ENCODE peak calls at places on chromosome 16, in six cellular contexts. V is effector memory CD4-positive, alpha-beta T cell; Q is GM12878; R is HCT116; K is heart right ventricle; C is uterus. M is an unnamed sample.

GRCh38 chr16:10122546-10122945 is 59.7 kb downstream of the GRIN2A start:
- DNase-seq in Q (no peak), K (no peak), R (no peak), C (no peak), V (no peak), M (no peak)

GRCh38 chr16:19118938-19119431 is 5.2 kb downstream of the ITPRIPL2 start:
- DNase-seq in Q (no peak), R (no peak), V (no peak), C (peak; percentile 78), K (peak; percentile 68), M (peak; percentile 52)

GRCh38 chr16:80300876-80301275 is 239.9 kb upstream of the DYNLRB2 start:
- DNase-seq in Q (no peak), C (no peak), R (no peak), K (no peak), V (no peak), M (no peak)

GRCh38 chr16:66888647-66889615 is 8.6 kb downstream of the PDP2 start:
- DNase-seq in C (no peak), Q (no peak), R (no peak), K (no peak), V (no peak), M (no peak)

GRCh38 chr16:27841061-27841801 is 222.3 kb downstream of the GSG1L start:
- DNase-seq in Q (no peak), C (no peak), R (no peak), K (no peak), V (no peak), M (no peak)

GRCh38 chr16:75506567-75506966 is 11.3 kb upstream of the CHST6 start:
- DNase-seq in C (no peak), R (peak; percentile 73), K (peak; percentile 24), V (no peak), Q (no peak), M (peak; percentile 46)

GRCh38 chr16:48434653-48435318 is 49.6 kb upstream of the SIAH1 start:
- DNase-seq in Q (no peak), V (no peak), C (no peak), R (no peak), K (no peak), M (no peak)

GRCh38 chr16:78227855-78228254 is 128.4 kb downstream of the WWOX start:
- DNase-seq in K (no peak), C (peak; percentile 17), Q (no peak), V (no peak), R (no peak), M (peak; percentile 14)

GRCh38 chr16:85089485-85089884 is 22.8 kb downstream of the CIBAR2 start:
- DNase-seq in K (no peak), R (no peak), V (no peak), Q (no peak), C (no peak), M (peak; percentile 46)

GRCh38 chr16:19092653-19093410 is 20.9 kb upstream of the ITPRIPL2 start:
- DNase-seq in V (no peak), Q (no peak), R (no peak), C (no peak), K (no peak), M (no peak)

GRCh38 chr16:12187939-12188673 is 211.6 kb downstream of the SNX29 start:
- DNase-seq in V (no peak), K (no peak), R (no peak), C (no peak), Q (no peak), M (no peak)

GRCh38 chr16:16991711-16992110 is 479.0 kb downstream of the XYLT1 start:
- DNase-seq in V (no peak), K (no peak), C (no peak), Q (no peak), R (no peak), M (no peak)

GRCh38 chr16:58198739-58199411 is 969 bp upstream of the CSNK2A2 start:
- DNase-seq in Q (no peak), K (no peak), R (no peak), V (no peak), C (no peak), M (no peak)

GRCh38 chr16:13510425-13511151 is 409.4 kb upstream of the ERCC4 start:
- DNase-seq in C (no peak), Q (no peak), K (no peak), V (no peak), R (no peak), M (no peak)

GRCh38 chr16:62213763-62214162 is 177.5 kb upstream of the CDH8 start:
- DNase-seq in V (no peak), C (no peak), R (no peak), K (no peak), Q (no peak), M (no peak)

GRCh38 chr16:11602321-11602720 is 15.6 kb upstream of the LITAF start:
- DNase-seq in R (no peak), V (no peak), K (no peak), Q (no peak), C (no peak), M (no peak)

DNA sequence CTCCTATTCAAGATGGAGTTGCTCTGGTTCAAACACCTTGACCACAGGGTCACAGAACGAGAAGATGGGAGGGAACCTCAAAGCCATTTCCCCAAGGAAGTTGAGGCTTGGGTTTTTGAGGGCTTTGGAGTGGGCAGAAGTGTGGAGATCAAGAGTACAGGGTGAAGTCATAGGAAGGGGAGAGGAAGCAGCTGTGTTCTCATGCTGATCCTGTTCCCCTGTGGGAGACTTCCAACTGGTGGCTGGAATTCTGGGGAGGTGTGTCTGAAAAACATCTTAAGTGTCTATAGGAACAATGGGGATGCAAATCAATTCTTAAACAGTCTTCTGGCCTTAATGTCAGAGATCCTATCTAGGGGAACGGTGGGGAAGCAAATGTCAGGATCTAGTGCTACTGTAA is 38.8 kb upstream of the HSBP1 start:
- DNase-seq in Q (no peak), V (no peak), C (no peak), K (no peak), R (no peak), M (no peak)
- H3K4me3 ChIP-seq in Q (no peak overlapping the region), V (no peak overlapping the region), C (no peak overlapping the region), K (no peak overlapping the region), R (no peak overlapping the region), M (no peak overlapping the region)

GRCh38 chr16:22299036-22299435 is 1.8 kb downstream of the POLR3E start:
- DNase-seq in Q (no peak), V (no peak), C (no peak), K (no peak), R (no peak), M (no peak)
- H3K4me3 ChIP-seq in Q (peak overlapping the region; percentile 82), V (no peak overlapping the region), C (no peak overlapping the region), K (no peak overlapping the region), R (peak overlapping the region; percentile 83), M (no peak overlapping the region)

GRCh38 chr16:54140057-54140787 is 146.4 kb downstream of the IRX3 start:
- DNase-seq in Q (no peak), C (no peak), K (no peak), R (no peak), V (no peak), M (no peak)

GRCh38 chr16:54140788-54141136 is 145.8 kb downstream of the IRX3 start:
- DNase-seq in V (no peak), C (no peak), Q (no peak), K (no peak), R (no peak), M (no peak)

GRCh38 chr16:54135361-54136275 is 151.0 kb downstream of the IRX3 start:
- DNase-seq in V (no peak), Q (no peak), C (no peak), K (no peak), R (no peak), M (no peak)

GRCh38 chr16:54136276-54136625 is 150.3 kb downstream of the IRX3 start:
- DNase-seq in V (no peak), K (no peak), Q (no peak), R (no peak), C (no peak), M (no peak)
- H3K4me3 ChIP-seq in V (no peak overlapping the region), K (no peak overlapping the region), Q (no peak overlapping the region), R (no peak overlapping the region), C (no peak overlapping the region), M (no peak overlapping the region)

DNA sequence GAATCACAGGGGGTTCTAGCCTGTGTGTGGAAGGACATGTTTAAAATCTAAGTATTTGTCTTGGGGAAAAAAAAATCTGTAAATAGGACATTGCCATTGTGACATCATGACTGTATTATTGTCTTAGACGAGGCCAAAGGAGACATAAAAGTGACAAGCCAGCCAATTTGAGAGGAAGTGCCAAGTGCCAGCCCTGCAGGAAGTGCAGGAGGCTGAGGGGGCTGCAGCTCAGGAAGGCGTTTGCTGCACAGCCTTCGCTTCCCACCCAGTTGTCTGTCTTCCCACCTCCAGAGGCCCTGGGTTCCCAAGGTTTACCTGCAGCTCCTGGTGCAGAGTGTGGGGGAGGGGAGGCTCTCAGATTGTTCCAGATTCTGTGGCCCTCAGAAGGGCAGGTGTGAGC is 1.3 kb downstream of the ADCY7 start:
- DNase-seq in C (no peak), R (no peak), K (no peak), Q (no peak), V (no peak), M (no peak)
- H3K4me3 ChIP-seq in C (no peak overlapping the region), R (peak overlapping the region; percentile 75), K (no peak overlapping the region), Q (peak overlapping the region; percentile 80), V (peak overlapping the region; percentile 83), M (no peak overlapping the region)

GRCh38 chr16:24499193-24499814 is 40.1 kb upstream of the RBBP6 start:
- DNase-seq in K (no peak), C (no peak), Q (no peak), R (peak; percentile 37), V (no peak), M (no peak)

GRCh38 chr16:24493859-24494258 is 45.5 kb upstream of the RBBP6 start:
- DNase-seq in C (no peak), Q (no peak), K (no peak), V (no peak), R (no peak), M (no peak)

GRCh38 chr16:24491721-24492120 is 47.6 kb upstream of the RBBP6 start:
- DNase-seq in C (no peak), K (no peak), V (no peak), Q (no peak), R (no peak), M (no peak)

GRCh38 chr16:24497405-24497804 is 42.0 kb upstream of the RBBP6 start:
- DNase-seq in V (no peak), R (no peak), Q (no peak), K (no peak), C (no peak), M (no peak)
- H3K4me3 ChIP-seq in V (no peak overlapping the region), R (no peak overlapping the region), Q (no peak overlapping the region), K (no peak overlapping the region), C (no peak overlapping the region), M (no peak overlapping the region)

GRCh38 chr16:83970430-83970815 is 2.4 kb downstream of the NECAB2 start:
- DNase-seq in C (no peak), Q (no peak), V (no peak), R (no peak), K (no peak), M (no peak)

GRCh38 chr16:83968891-83969672 is 1.0 kb downstream of the NECAB2 start:
- DNase-seq in R (no peak), Q (no peak), V (no peak), K (no peak), C (no peak), M (no peak)

GRCh38 chr16:83971165-83972130 is 3.4 kb downstream of the NECAB2 start:
- DNase-seq in Q (no peak), K (no peak), V (no peak), R (no peak), C (no peak), M (no peak)

GRCh38 chr16:83968483-83968865 is 430 bp downstream of the NECAB2 start:
- DNase-seq in C (no peak), R (no peak), K (no peak), V (no peak), Q (no peak), M (no peak)

GRCh38 chr16:83969771-83970429 is 1.9 kb downstream of the NECAB2 start:
- DNase-seq in Q (no peak), C (no peak), K (no peak), R (no peak), V (no peak), M (no peak)
- H3K4me3 ChIP-seq in Q (no peak overlapping the region), C (no peak overlapping the region), K (no peak overlapping the region), R (no peak overlapping the region), V (no peak overlapping the region), M (no peak overlapping the region)

GRCh38 chr16:369275-369865 is 968 bp downstream of the MRPL28 start:
- DNase-seq in V (no peak), C (no peak), K (no peak), Q (no peak), R (no peak), M (no peak)
- H3K4me3 ChIP-seq in V (no peak overlapping the region), C (no peak overlapping the region), K (no peak overlapping the region), Q (peak overlapping the region; percentile 65), R (peak overlapping the region; percentile 46), M (no peak overlapping the region)

M was measured in lung.